ENCODE peak calls at places on chromosomes 7 and 10, in five cellular contexts. Y is AG04450, H is right cardiac atrium, E is heart left ventricle, D is body of pancreas. L is an unnamed sample.

GRCh38 chr10:78502208-78502943 is 468.7 kb downstream of the RPS24 start:
- DNase-seq in Y (no peak), E (no peak), H (no peak), D (no peak), L (no peak)

GRCh38 chr10:83214178-83214577 is 925.1 kb upstream of the GHITM start:
- DNase-seq in Y (no peak), H (no peak), D (no peak), E (no peak), L (no peak)

GRCh38 chr10:18501198-18501597 is 150.2 kb downstream of the NSUN6 start:
- DNase-seq in Y (no peak), D (no peak), E (no peak), H (no peak), L (no peak)

GRCh38 chr7:27952393-27953290 is 212.7 kb downstream of the TAX1BP1 start:
- DNase-seq in H (no peak), D (no peak), E (no peak), Y (no peak), L (no peak)

GRCh38 chr10:4088354-4089066 is 303.5 kb upstream of the KLF6 start:
- DNase-seq in E (no peak), Y (no peak), D (no peak), H (no peak), L (no peak)

GRCh38 chr7:88224596-88225275 is 4.9 kb upstream of the SRI start:
- DNase-seq in D (no peak), Y (no peak), E (no peak), H (no peak), L (peak; percentile 51)

GRCh38 chr7:44608916-44609648 is 2.7 kb downstream of the OGDH start:
- DNase-seq in Y (no peak), H (no peak), D (no peak), E (no peak), L (no peak)

GRCh38 chr7:130515315-130516047 is 23.6 kb downstream of the MEST start:
- DNase-seq in H (no peak), D (no peak), E (no peak), Y (no peak), L (no peak)

GRCh38 chr10:131187886-131188285 is 123.6 kb downstream of the TCERG1L start:
- DNase-seq in Y (no peak), D (no peak), H (no peak), E (no peak), L (no peak)

GRCh38 chr10:79034271-79034876 is 34.4 kb upstream of the ZMIZ1 start:
- DNase-seq in D (no peak), H (no peak), E (no peak), Y (no peak), L (no peak)

GRCh38 chr7:265998-266850 is 23.7 kb upstream of the FOXL3 start:
- DNase-seq in Y (no peak), D (no peak), E (no peak), H (peak; percentile 18), L (no peak)

GRCh38 chr7:83365746-83366145 is 203.1 kb upstream of the PCLO start:
- DNase-seq in Y (no peak), H (no peak), D (no peak), E (no peak), L (no peak)

GRCh38 chr7:106176414-106177294 is 64.5 kb upstream of the SYPL1 start:
- DNase-seq in E (peak; percentile 81), Y (peak; percentile 46), D (peak; percentile 82), H (peak; percentile 85), L (no peak)

GRCh38 chr7:110669410-110669809 is 421.5 kb upstream of the LRRN3 start:
- DNase-seq in E (no peak), H (no peak), Y (no peak), D (no peak), L (no peak)

GRCh38 chr7:150362989-150363769 is 5.4 kb upstream of the REPIN1 start:
- DNase-seq in Y (no peak), D (no peak), E (no peak), H (no peak), L (no peak)

GRCh38 chr7:151254316-151254715 is 5.8 kb upstream of the SMARCD3 start:
- DNase-seq in E (no peak), D (no peak), Y (no peak), H (no peak), L (no peak)

GRCh38 chr10:51439645-51440044 is 259.8 kb downstream of the CSTF2T start:
- DNase-seq in H (no peak), Y (no peak), D (no peak), E (no peak), L (no peak)

GRCh38 chr10:126391162-126391880 is 3.0 kb upstream of the ADAM12 start:
- DNase-seq in D (no peak), H (peak; percentile 20), Y (no peak), E (no peak), L (no peak)

GRCh38 chr7:3404490-3404889 is 103.4 kb downstream of the SDK1 start:
- DNase-seq in E (no peak), Y (no peak), D (no peak), H (no peak), L (peak; percentile 63)

GRCh38 chr7:20307119-20307518 is 23.6 kb upstream of the ITGB8 start:
- DNase-seq in H (no peak), Y (no peak), D (no peak), E (no peak), L (no peak)

GRCh38 chr7:157441023-157441399 is 104.2 kb downstream of the DNAJB6 start:
- DNase-seq in D (no peak), Y (no peak), E (no peak), H (no peak), L (no peak)

GRCh38 chr10:4519691-4520402 is 306.2 kb upstream of the AKR1E2 start:
- DNase-seq in Y (no peak), D (no peak), H (no peak), E (no peak), L (no peak)

GRCh38 chr10:12909836-12910185 is 91.7 kb downstream of the CCDC3 start:
- DNase-seq in E (no peak), H (no peak), Y (peak; percentile 2), D (no peak), L (peak; percentile 6)

GRCh38 chr10:31635415-31636065 is 293.1 kb downstream of the ARHGAP12 start:
- DNase-seq in D (no peak), E (no peak), Y (no peak), H (no peak), L (no peak)

GRCh38 chr10:19209319-19209718 is 160.7 kb downstream of the MALRD1 start:
- DNase-seq in D (no peak), H (no peak), E (no peak), Y (no peak), L (no peak)

GRCh38 chr10:19922236-19922963 is 106.2 kb downstream of the PLXDC2 start:
- DNase-seq in D (peak; percentile 27), Y (peak; percentile 32), E (peak; percentile 44), H (no peak), L (peak; percentile 82)

GRCh38 chr10:116210588-116211346 is 62.2 kb downstream of the GFRA1 start:
- DNase-seq in D (no peak), H (no peak), E (no peak), Y (no peak), L (no peak)

GRCh38 chr10:132310701-132311337 is 3.1 kb upstream of the STK32C start:
- DNase-seq in H (no peak), D (no peak), Y (no peak), E (no peak), L (no peak)

GRCh38 chr7:114802628-114803027 is 119.3 kb upstream of the MDFIC start:
- DNase-seq in D (no peak), Y (no peak), E (no peak), H (no peak), L (no peak)

GRCh38 chr10:50561816-50562215 is 61.9 kb downstream of the SGMS1 start:
- DNase-seq in D (no peak), E (no peak), Y (no peak), H (no peak), L (no peak)

GRCh38 chr7:30091431-30092386 is 43.1 kb upstream of the MTURN start:
- DNase-seq in Y (peak; percentile 16), D (no peak), H (no peak), E (no peak), L (no peak)

GRCh38 chr10:36263871-36264270 is 621.8 kb upstream of the FZD8 start:
- DNase-seq in Y (no peak), D (no peak), H (no peak), E (no peak), L (no peak)

GRCh38 chr10:27743736-27744477 is 1.7 kb downstream of the MKX start:
- DNase-seq in D (no peak), H (no peak), E (no peak), Y (no peak), L (no peak)

GRCh38 chr7:105666324-105666723 is 85.0 kb upstream of the EFCAB10 start:
- DNase-seq in D (no peak), H (no peak), E (no peak), Y (no peak), L (no peak)

GRCh38 chr7:102434039-102434481 is 685 bp downstream of the ORAI2 start:
- DNase-seq in D (no peak), E (no peak), Y (no peak), H (no peak), L (no peak)

GRCh38 chr7:155938129-155938528 is 125.9 kb upstream of the SHH start:
- DNase-seq in E (no peak), Y (no peak), H (no peak), D (no peak), L (no peak)

GRCh38 chr10:75475470-75476182 is 44.2 kb downstream of the LRMDA start:
- DNase-seq in D (no peak), Y (no peak), E (no peak), H (no peak), L (no peak)
- H3K27ac ChIP-seq in D (no peak overlapping the region), Y (no peak overlapping the region), E (no peak overlapping the region), H (no peak overlapping the region), L (no peak overlapping the region)

GRCh38 chr7:128008141-128008540 is 23.1 kb downstream of the LRRC4 start:
- DNase-seq in E (no peak), Y (no peak), D (no peak), H (no peak), L (no peak)
- H3K27ac ChIP-seq in E (no peak overlapping the region), Y (no peak overlapping the region), D (no peak overlapping the region), H (no peak overlapping the region), L (no peak overlapping the region)

GRCh38 chr7:41695661-41696322 is 7.1 kb downstream of the INHBA start:
- DNase-seq in E (no peak), D (no peak), Y (peak; percentile 72), H (no peak), L (no peak)
- H3K27ac ChIP-seq in E (no peak overlapping the region), D (no peak overlapping the region), Y (peak overlapping the region; percentile 84), H (no peak overlapping the region), L (peak overlapping the region; percentile 80)

GRCh38 chr7:50837965-50838364 is 55.3 kb upstream of the GRB10 start:
- DNase-seq in Y (no peak), D (no peak), H (no peak), E (no peak), L (peak; percentile 84)
- H3K27ac ChIP-seq in Y (no peak overlapping the region), D (no peak overlapping the region), H (no peak overlapping the region), E (no peak overlapping the region), L (peak overlapping the region; percentile 84)

GRCh38 chr7:54330216-54330800 is 211.9 kb upstream of the VSTM2A start:
- DNase-seq in D (no peak), E (no peak), H (no peak), Y (no peak), L (no peak)
- H3K27ac ChIP-seq in D (no peak overlapping the region), E (no peak overlapping the region), H (no peak overlapping the region), Y (no peak overlapping the region), L (no peak overlapping the region)

DNA sequence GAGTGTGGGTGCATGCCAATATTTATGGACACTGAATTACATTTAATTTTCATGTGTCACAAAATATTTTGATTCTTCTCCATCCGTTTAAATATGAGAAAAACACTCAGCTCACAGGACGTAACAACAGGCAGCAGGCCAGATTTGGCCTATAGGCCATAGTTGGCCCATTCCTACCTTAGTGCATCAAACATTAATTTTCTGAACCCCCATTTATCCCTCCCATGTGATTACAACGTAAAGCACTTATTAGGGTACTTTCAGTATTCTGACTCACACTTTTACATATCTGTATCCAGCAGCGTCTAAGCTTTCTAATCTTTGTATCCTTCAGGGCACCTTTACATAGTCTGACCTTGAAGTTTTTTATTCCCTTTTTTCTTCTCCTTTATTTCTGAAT is 4.0 kb downstream of the IDI1 start:
- DNase-seq in Y (no peak), H (no peak), D (no peak), E (no peak), L (no peak)
- H3K27ac ChIP-seq in Y (no peak overlapping the region), H (peak overlapping the region; percentile 70), D (peak overlapping the region; percentile 52), E (peak overlapping the region; percentile 70), L (peak overlapping the region; percentile 11)

L was measured in epithelial cell of prostate.